ENCODE peak calls at places on chromosomes 4 and X, in four cellular contexts. G, W, O and H are unnamed samples.

GRCh38 chr4:183716302-183716701 is 57.2 kb downstream of the TRAPPC11 start:
- DNase-seq in O (no peak), W (no peak), G (no peak), H (no peak)

GRCh38 chr4:85778809-85779124 is 303.8 kb downstream of the ARHGAP24 start:
- DNase-seq in G (no peak), O (no peak), W (no peak), H (no peak)

GRCh38 chrX:9267415-9267814 is 197.4 kb upstream of the TBL1X start:
- DNase-seq in G (no peak), O (no peak), W (no peak), H (no peak)

GRCh38 chr4:86664959-86665358 is 70.8 kb downstream of the PTPN13 start:
- DNase-seq in O (no peak), W (no peak), G (no peak), H (no peak)

GRCh38 chr4:13559414-13559813 is 15.1 kb upstream of the NKX3-2 start:
- DNase-seq in W (no peak), G (no peak), O (no peak), H (no peak)

GRCh38 chrX:15142084-15142715 is 127.7 kb downstream of the ASB9 start:
- DNase-seq in O (no peak), G (no peak), W (no peak), H (no peak)

GRCh38 chr4:75497133-75497532 is 17.1 kb downstream of the RCHY1 start:
- DNase-seq in O (no peak), W (no peak), G (no peak), H (no peak)

GRCh38 chrX:101265869-101266428 is 25.2 kb downstream of the TAF7L start:
- DNase-seq in G (no peak), O (no peak), W (no peak), H (no peak)

GRCh38 chr4:119040711-119041185 is 94.9 kb upstream of the MYOZ2 start:
- DNase-seq in W (no peak), G (no peak), O (no peak), H (no peak)

GRCh38 chr4:136524039-136524438 is 1008.3 kb downstream of the PCDH18 start:
- DNase-seq in G (no peak), O (no peak), W (no peak), H (no peak)

GRCh38 chrX:132270699-132271098 is 51.5 kb upstream of the RAP2C start:
- DNase-seq in G (no peak), O (no peak), W (no peak), H (no peak)

GRCh38 chr4:2798399-2799301 is 5.8 kb downstream of the SH3BP2 start:
- DNase-seq in W (no peak), O (no peak), G (peak; percentile 49), H (no peak)

GRCh38 chrX:48831136-48831908 is 4.1 kb downstream of the PCSK1N start:
- DNase-seq in W (no peak), G (no peak), O (no peak), H (no peak)

GRCh38 chr4:154989511-154989910 is 208.4 kb downstream of the RBM46 start:
- DNase-seq in O (no peak), W (no peak), G (no peak), H (no peak)

GRCh38 chr4:113979973-113980615 is 647 bp upstream of the ARSJ start:
- DNase-seq in G (no peak), W (no peak), O (no peak), H (no peak)

GRCh38 chr4:54586343-54586953 is 71.3 kb upstream of the KIT start:
- DNase-seq in G (no peak), W (no peak), O (no peak), H (no peak)

GRCh38 chrX:65596270-65596669 is 61.7 kb upstream of the LAS1L start:
- DNase-seq in W (peak; percentile 43), O (no peak), G (no peak), H (no peak)

GRCh38 chr4:1512738-1513660 is 106.8 kb upstream of the NKX1-1 start:
- DNase-seq in O (no peak), W (no peak), G (peak; percentile 84), H (peak; percentile 2)

GRCh38 chr4:158163941-158164665 is 8.7 kb downstream of the GASK1B start:
- DNase-seq in G (no peak), O (no peak), W (no peak), H (no peak)

GRCh38 chrX:11908371-11908770 is 150.3 kb downstream of the MSL3 start:
- DNase-seq in G (peak; percentile 3), W (peak; percentile 25), O (no peak), H (peak; percentile 8)

GRCh38 chr4:138869165-138869564 is 146.4 kb upstream of the NOCT start:
- DNase-seq in W (no peak), O (no peak), G (no peak), H (no peak)

GRCh38 chrX:123869488-123869887 is 9.6 kb downstream of the XIAP start:
- DNase-seq in G (no peak), W (no peak), O (no peak), H (no peak)

GRCh38 chr4:81326581-81326980 is 111.6 kb upstream of the PRKG2 start:
- DNase-seq in W (no peak), G (no peak), O (no peak), H (no peak)

GRCh38 chrX:110397353-110397752 is 38.7 kb downstream of the RTL9 start:
- DNase-seq in O (no peak), G (no peak), W (no peak), H (no peak)

GRCh38 chr4:82661601-82662000 is 99.8 kb upstream of the TMEM150C start:
- DNase-seq in G (no peak), W (no peak), O (no peak), H (no peak)

GRCh38 chrX:22206781-22207180 is 65.9 kb upstream of the CBLL2 start:
- DNase-seq in W (no peak), G (no peak), O (no peak), H (no peak)

GRCh38 chr4:144355809-144356757 is 215.6 kb upstream of the GYPA start:
- DNase-seq in O (peak; percentile 2), W (peak; percentile 51), G (no peak), H (peak; percentile 34)

GRCh38 chr4:41362647-41363383 is 106.1 kb downstream of the UCHL1 start:
- DNase-seq in W (no peak), O (no peak), G (no peak), H (no peak)

GRCh38 chr4:157172011-157172410 is 48.5 kb upstream of the GRIA2 start:
- DNase-seq in W (no peak), O (no peak), G (no peak), H (no peak)

DNA sequence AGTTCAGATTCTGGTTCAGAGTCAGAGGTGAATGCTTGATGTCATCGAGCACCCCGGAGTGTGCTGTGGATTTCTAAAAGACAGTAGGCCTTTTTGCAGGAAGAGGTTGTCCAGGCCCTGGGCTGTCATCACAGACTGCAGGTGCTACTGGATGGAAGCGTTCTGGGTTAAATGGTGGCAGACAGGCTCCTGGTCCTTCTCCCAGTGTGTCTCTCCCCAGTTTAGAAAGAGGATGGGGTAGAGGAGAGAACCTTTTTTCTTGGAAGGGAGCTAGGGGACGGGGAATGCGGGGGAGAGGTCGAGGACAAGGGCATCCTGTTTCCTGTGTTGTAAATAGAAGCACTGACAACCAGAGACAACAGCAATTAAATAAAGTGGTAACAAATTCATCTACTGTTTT is 102.3 kb upstream of the NUDT6 start:
- DNase-seq in W (no peak), G (no peak), O (no peak), H (no peak)
- TF ChIP-seq SPI1 in W (no peak), G (no peak), O (no peak), H (no peak)

GRCh38 chrX:20205927-20206708 is 60.6 kb downstream of the RPS6KA3 start:
- DNase-seq in G (no peak), O (peak; percentile 4), W (no peak), H (no peak)

GRCh38 chrX:20204354-20204753 is 62.4 kb downstream of the RPS6KA3 start:
- DNase-seq in G (no peak), O (no peak), W (no peak), H (no peak)
- TF ChIP-seq SPI1 in G (no peak), O (no peak), W (no peak), H (no peak)

DNA sequence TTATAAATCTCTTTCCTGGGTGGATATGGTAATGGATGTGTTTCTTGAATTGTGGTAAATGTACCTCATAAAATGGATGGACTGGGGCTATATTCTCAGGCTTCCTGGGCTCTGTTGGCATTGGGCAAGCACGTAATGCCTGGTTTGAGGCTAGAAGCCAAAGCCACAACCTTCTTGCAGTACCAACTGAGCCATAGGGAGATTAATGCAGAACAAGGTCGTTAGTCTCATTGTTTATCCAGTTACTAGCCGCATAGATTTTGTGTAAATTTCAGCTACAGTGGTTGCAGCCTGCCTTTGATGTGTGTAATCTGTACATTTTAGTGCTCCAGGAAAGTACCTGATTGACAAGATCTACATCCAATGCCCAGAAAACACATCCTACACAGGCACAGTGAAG is 7.2 kb upstream of the LEF1 start:
- DNase-seq in G (no peak), O (no peak), W (no peak), H (no peak)
- TF ChIP-seq SPI1 in G (no peak), O (no peak), W (no peak), H (no peak)

GRCh38 chr4:10697071-10697470 is 12.5 kb upstream of the CLNK start:
- DNase-seq in G (no peak), O (no peak), W (no peak), H (no peak)
- TF ChIP-seq SPI1 in G (no peak), O (no peak), W (no peak), H (no peak)

DNA sequence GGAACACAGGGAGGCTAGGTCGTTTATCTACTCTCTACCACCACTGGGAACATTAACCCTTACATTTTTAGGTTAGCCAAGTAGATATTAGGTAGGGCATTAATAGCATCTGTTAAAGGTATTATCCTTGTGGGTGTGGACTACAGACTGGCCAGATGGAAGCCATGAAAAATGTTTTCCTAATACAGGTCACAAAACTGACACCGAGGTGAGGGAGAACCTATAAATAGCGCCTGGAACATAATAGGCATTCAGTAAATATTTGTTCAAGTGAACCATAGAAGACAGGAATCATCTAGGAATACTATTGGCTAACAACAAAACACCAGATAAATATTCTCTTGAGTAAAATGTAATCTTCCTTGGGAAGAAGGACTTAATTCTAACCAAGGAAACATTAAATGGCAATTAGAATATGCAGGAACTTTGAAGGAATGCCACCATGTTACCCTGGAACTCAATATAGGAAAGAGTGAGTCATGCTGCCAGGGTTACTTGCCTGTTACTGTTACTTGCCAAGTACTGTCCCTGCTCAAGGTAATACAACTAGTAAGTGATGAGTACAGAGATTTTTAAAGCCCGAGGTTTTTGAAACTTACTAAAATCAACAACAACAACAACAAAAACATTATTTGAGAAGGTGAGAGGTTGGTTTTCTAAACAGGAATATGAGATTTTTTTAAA is 79.0 kb downstream of the SOX3 start:
- DNase-seq in W (no peak), O (no peak), G (no peak), H (no peak)
- TF ChIP-seq SPI1 in W (no peak), O (no peak), G (no peak), H (no peak)

GRCh38 chr4:7384929-7385890 is 49.5 kb downstream of the PSAPL1 start:
- DNase-seq in W (no peak), O (no peak), G (no peak), H (no peak)
- TF ChIP-seq SPI1 in W (no peak), O (no peak), G (no peak), H (no peak)

DNA sequence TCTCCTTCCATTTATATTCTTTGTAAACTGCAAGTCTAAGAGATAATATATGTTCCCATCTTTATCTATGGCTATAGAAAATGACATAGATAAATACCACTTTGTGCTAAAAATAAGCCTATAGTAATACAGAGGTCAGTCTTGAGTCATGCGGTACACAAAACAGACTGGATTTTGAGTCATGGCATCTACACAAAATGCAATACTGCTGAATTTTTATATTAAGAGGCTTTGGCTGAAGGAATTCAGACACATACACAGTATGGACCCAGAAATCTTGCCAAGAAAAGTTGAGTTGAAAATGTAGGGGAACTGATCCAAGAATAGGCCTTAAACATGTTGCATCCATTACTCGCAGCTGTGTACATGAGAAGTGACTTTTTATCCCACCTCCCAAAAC is 184.3 kb downstream of the TENM3 start:
- DNase-seq in O (no peak), G (no peak), W (no peak), H (no peak)
- TF ChIP-seq SPI1 in O (no peak), G (no peak), W (no peak), H (no peak)